ENCODE peak calls at places on chromosomes 1 and 21, in five cellular contexts. Q is osteoblast, K is mammary epithelial cell, Y is epithelial cell of esophagus, J is progenitor cell of endocrine pancreas. P is an unnamed sample.

GRCh38 chr1:184672013-184672726 is 82.5 kb downstream of the EDEM3 start:
- DNase-seq in Q (no peak), K (no peak), Y (no peak), J (no peak), P (no peak)

GRCh38 chr1:224761245-224761644 is 145.1 kb downstream of the CNIH3 start:
- DNase-seq in Q (no peak), K (no peak), Y (no peak), J (no peak), P (no peak)

GRCh38 chr1:58823481-58824010 is 39.7 kb upstream of the JUN start:
- DNase-seq in Q (peak), K (peak), Y (peak), J (no peak), P (no peak)

GRCh38 chr1:25641931-25642611 is 25.5 kb downstream of the MAN1C1 start:
- DNase-seq in Q (no peak), K (peak), Y (no peak), J (no peak), P (peak)

GRCh38 chr1:155729031-155729898 is 40.4 kb downstream of the DAP3 start:
- DNase-seq in Q (peak), K (peak), Y (peak), J (peak), P (peak)

GRCh38 chr1:197360068-197360467 is 92.0 kb downstream of the CRB1 start:
- DNase-seq in Q (no peak), K (no peak), Y (no peak), J (no peak), P (no peak)

GRCh38 chr1:19442150-19443096 is 42.9 kb downstream of the CAPZB start:
- DNase-seq in Q (peak), K (no peak), Y (no peak), J (no peak), P (no peak)

GRCh38 chr1:150268342-150268705 is 492 bp downstream of the APH1A start:
- DNase-seq in Q (peak), K (peak), Y (peak), J (no peak), P (no peak)

GRCh38 chr1:197912739-197913494 is 4.3 kb upstream of the LHX9 start:
- DNase-seq in Q (no peak), K (no peak), Y (no peak), J (no peak), P (no peak)

GRCh38 chr1:235892080-235892670 is 25.5 kb upstream of the LYST start:
- DNase-seq in Q (no peak), K (no peak), Y (no peak), J (no peak), P (no peak)

GRCh38 chr1:40317394-40318074 is 448 bp upstream of the COL9A2 start:
- DNase-seq in Q (peak), K (no peak), Y (no peak), J (no peak), P (no peak)

GRCh38 chr1:203325418-203326091 is 20.2 kb downstream of the BTG2 start:
- DNase-seq in Q (no peak), K (no peak), Y (no peak), J (no peak), P (no peak)

GRCh38 chr1:110225212-110225611 is 15.1 kb downstream of the KCNC4 start:
- DNase-seq in Q (peak), K (no peak), Y (no peak), J (no peak), P (no peak)

GRCh38 chr1:237788069-237788468 is 102.7 kb downstream of the ZP4 start:
- DNase-seq in Q (no peak), K (no peak), Y (no peak), J (no peak), P (no peak)

GRCh38 chr1:26910343-26911160 is 3.2 kb downstream of the NR0B2 start:
- DNase-seq in Q (no peak), K (no peak), Y (no peak), J (no peak), P (no peak)

GRCh38 chr1:118364882-118365281 is 179.9 kb upstream of the SPAG17 start:
- DNase-seq in Q (no peak), K (no peak), Y (no peak), J (no peak), P (no peak)

GRCh38 chr1:22169816-22170215 is 26.9 kb upstream of the WNT4 start:
- DNase-seq in Q (no peak), K (no peak), Y (no peak), J (no peak), P (no peak)

GRCh38 chr1:183033205-183033604 is 10.0 kb downstream of the LAMC1 start:
- DNase-seq in Q (no peak), K (peak), Y (peak), J (no peak), P (no peak)

GRCh38 chr1:52904590-52905375 is 16.8 kb downstream of the ECHDC2 start:
- DNase-seq in Q (peak), K (no peak), Y (peak), J (no peak), P (no peak)

GRCh38 chr1:8016244-8017241 is 9.6 kb downstream of the ERRFI1 start:
- DNase-seq in Q (no peak), K (no peak), Y (peak), J (no peak), P (no peak)

GRCh38 chr1:205488074-205488723 is 16.3 kb upstream of the CDK18 start:
- DNase-seq in Q (peak), K (peak), Y (peak), J (peak), P (no peak)

GRCh38 chr1:91065337-91065736 is 43.5 kb upstream of the ZNF644 start:
- DNase-seq in Q (no peak), K (no peak), Y (no peak), J (no peak), P (no peak)

GRCh38 chr1:147625274-147625986 is 44.9 kb downstream of the ACP6 start:
- DNase-seq in Q (no peak), K (no peak), Y (no peak), J (no peak), P (no peak)

GRCh38 chr1:169890761-169891538 is 2.7 kb downstream of the SCYL3 start:
- DNase-seq in Q (no peak), K (peak), Y (peak), J (no peak), P (no peak)

GRCh38 chr1:192952646-192953045 is 106.5 kb downstream of the UCHL5 start:
- DNase-seq in Q (no peak), K (no peak), Y (peak), J (no peak), P (no peak)

GRCh38 chr1:59554011-59554673 is 257.2 kb downstream of the FGGY start:
- DNase-seq in Q (no peak), K (no peak), Y (no peak), J (no peak), P (no peak)

GRCh38 chr1:85502625-85503083 is 37.7 kb upstream of the DDAH1 start:
- DNase-seq in Q (no peak), K (peak), Y (peak), J (no peak), P (no peak)
- TF ChIP-seq CTCF in Q (peak), K (peak), Y (peak), J (peak), P (peak)

DNA sequence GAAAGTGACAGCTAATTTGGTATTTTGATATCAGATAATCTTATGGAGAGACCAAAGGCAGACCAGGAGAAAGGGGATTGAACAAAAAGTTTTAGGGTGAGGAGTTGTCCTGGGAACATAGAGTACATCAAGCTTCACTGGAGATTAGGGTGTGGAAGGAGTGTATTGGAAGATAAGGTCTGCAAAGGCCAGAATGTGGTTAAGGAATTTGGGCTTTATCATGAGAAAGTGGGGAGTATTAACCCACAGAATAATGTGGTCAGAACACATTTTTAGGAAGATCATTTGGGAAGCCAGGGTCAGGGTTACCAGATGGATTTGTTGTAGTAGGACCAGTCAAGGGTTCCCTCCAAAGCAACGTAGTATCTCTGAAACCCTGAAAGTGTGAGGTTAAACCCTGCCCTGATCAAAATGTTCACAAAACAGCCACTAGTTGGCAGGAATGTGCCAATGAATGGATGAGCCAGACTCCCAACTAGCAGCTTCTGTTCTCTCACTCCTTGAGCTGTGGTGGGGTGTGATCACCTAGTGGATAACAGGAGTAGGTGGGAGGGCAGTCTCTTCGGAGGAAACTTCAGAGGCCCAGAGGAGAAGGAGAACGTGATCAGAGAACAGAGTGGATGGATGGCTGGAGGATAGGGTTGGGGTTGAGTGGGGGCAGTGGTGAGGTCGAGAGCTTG is 35.8 kb downstream of the SLC2A1 start:
- DNase-seq in Q (peak), K (peak), Y (peak), J (no peak), P (no peak)
- TF ChIP-seq CTCF in Q (peak), K (peak), Y (peak), J (peak), P (peak)

GRCh38 chr1:234000557-234001081 is 96.1 kb downstream of the SLC35F3 start:
- DNase-seq in Q (no peak), K (no peak), Y (peak), J (no peak), P (no peak)
- TF ChIP-seq CTCF in Q (no peak), K (no peak), Y (no peak), J (no peak), P (no peak)

GRCh38 chr21:40253112-40253511 is 385.9 kb downstream of the PCP4 start:
- DNase-seq in Q (no peak), K (no peak), Y (no peak), J (no peak), P (no peak)

GRCh38 chr21:40254540-40255455 is 387.6 kb downstream of the PCP4 start:
- DNase-seq in Q (no peak), K (peak), Y (peak), J (no peak), P (no peak)

GRCh38 chr21:40255665-40256064 is 388.4 kb downstream of the PCP4 start:
- DNase-seq in Q (no peak), K (no peak), Y (no peak), J (no peak), P (no peak)
- TF ChIP-seq CTCF in Q (no peak), K (no peak), Y (no peak), J (no peak), P (no peak)

GRCh38 chr21:17554619-17555472 is 42.0 kb downstream of the CXADR start:
- DNase-seq in Q (peak), K (no peak), Y (peak), J (no peak), P (no peak)
- TF ChIP-seq CTCF in Q (peak), K (peak), Y (peak), J (peak), P (peak)

DNA sequence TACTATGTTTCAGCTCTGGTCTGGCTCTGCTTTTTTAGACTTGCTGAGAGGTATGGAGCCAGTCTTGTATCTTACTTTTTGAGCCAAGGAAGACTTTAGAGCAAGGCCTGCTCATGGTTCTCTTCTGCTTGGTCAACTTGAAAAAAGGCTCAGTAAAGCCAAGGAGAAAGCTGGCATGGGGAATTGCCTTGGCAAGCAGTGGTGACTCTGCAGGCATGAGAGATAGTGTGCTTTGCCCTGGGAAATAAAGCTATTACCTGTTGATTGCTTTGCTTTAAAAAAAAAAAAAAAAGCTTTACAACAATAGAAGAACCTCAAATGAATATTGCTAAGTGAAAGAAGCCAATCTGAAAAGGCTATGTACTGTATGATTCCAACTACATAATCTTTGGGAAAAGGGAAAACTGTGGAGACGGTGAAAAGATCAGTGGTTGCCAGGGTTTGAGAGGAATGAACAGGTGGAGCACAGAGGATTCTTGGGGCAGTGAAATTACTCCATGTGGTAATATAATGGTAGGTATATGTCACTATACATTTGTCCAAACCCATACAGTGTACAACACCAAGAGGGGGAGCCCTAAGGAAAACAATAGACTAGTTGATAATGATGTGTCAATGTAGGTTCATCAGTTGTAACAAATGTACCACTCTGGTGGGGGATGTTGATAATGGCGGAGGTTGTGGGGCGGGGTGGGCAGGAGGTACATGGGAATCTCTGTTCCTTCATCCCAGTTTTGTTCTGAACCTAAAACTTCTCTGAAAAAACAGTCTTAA is 87.6 kb downstream of the HMCN1 start:
- DNase-seq in Q (no peak), K (peak), Y (peak), J (no peak), P (no peak)
- TF ChIP-seq CTCF in Q (no peak), K (peak), Y (no peak), J (no peak), P (no peak)

GRCh38 chr1:30446508-30446907 is 276.9 kb downstream of the MATN1 start:
- DNase-seq in Q (no peak), K (no peak), Y (no peak), J (peak), P (peak)
- TF ChIP-seq CTCF in Q (no peak), K (no peak), Y (no peak), J (no peak), P (no peak)

DNA sequence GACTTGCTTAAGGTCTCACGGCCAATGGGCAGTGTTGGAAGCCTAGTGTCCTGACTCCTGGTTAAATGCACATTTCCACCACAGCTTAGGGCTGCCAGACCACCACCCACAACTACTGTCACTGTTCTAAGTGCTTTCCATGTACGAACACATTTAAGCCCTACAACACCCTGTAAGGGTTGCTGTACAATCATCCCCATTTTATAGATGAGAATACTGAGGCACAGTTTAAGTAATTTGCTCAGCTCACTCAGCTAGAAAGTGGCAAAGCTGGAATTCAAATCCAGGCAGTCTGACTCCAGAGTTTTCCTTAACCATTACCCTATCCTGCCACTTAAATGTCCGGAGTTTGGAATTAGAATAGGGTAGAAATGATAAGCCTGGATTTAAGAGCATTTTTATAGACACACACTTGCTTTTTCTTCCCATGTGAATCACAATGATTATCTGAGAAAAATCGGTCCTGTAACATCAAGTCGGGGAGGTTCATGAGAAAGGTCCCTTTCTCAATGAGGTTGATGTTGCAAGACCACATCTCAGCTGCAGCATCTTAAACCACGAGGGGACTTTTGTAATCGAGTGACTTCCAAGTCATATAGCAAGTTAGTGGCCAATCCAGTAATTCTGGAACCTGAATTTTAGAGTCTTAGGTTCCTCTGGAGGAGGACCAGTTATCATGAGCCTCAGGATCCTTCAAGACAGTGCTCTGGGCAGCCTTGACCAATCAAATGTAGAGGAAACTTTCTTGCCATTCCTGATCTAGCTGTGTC is 8.6 kb downstream of the E2F2 start:
- DNase-seq in Q (peak), K (no peak), Y (peak), J (no peak), P (no peak)
- TF ChIP-seq CTCF in Q (no peak), K (no peak), Y (no peak), J (no peak), P (no peak)

GRCh38 chr1:11031624-11032262 is 15.3 kb downstream of the MASP2 start:
- DNase-seq in Q (no peak), K (no peak), Y (no peak), J (no peak), P (no peak)
- TF ChIP-seq CTCF in Q (no peak), K (no peak), Y (no peak), J (no peak), P (no peak)

DNA sequence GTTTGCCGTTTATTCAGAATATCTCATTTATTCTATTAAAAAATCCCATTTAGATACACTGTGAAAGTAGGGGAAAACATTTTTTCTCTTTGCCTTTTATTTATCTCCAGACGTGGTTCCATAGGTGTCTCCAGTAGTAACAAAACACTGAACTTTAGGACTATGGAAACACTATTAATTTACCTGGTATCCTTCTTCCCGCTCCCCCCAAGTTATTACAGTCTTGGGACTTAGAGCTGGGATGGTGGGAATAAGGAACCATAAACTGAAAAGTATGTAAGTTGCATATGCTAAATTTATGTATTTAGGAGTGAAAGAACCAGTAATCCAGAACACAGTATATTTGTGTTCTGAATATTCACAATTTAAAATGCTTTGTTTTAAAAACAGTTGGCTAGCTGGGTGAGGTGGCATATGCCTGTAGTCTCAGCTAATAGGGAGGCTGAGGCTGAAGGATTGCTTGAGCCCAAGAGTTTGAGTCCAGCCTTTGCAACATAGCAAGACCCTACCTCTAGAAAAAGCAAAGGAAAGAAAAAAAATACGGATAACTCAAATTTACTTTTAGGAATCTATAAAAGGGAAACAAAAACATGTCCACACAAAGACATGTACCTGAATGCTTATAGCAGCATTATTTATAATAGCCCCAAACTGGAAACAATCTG is 3.1 kb downstream of the DNAJB4 start:
- DNase-seq in Q (no peak), K (no peak), Y (no peak), J (no peak), P (no peak)
- TF ChIP-seq CTCF in Q (no peak), K (no peak), Y (no peak), J (no peak), P (no peak)